ENCODE peak calls at places on chromosome 10, in six cellular contexts. One of them, this sample, is unnamed.

GRCh38 chr10:69516548-69517195 is 56.5 kb downstream of the NEUROG3 start:
- DNase-seq in HCT116: no peak
- DNase-seq in SK-N-SH: no peak
- DNase-seq in K562: no peak
- DNase-seq in H1: no peak
- DNase-seq in HepG2: no peak
- DNase-seq in this sample: no peak

GRCh38 chr10:2897619-2898508 is 169.5 kb upstream of the PFKP start:
- DNase-seq in HCT116: no peak
- DNase-seq in SK-N-SH: no peak
- DNase-seq in K562: no peak
- DNase-seq in H1: no peak
- DNase-seq in HepG2: no peak
- DNase-seq in this sample: no peak

GRCh38 chr10:50561266-50561665 is 62.5 kb downstream of the SGMS1 start:
- DNase-seq in HCT116: no peak
- DNase-seq in SK-N-SH: no peak
- DNase-seq in K562: no peak
- DNase-seq in H1: no peak
- DNase-seq in HepG2: no peak
- DNase-seq in this sample: no peak

GRCh38 chr10:99695761-99696160 is 36.2 kb downstream of the COX15 start:
- DNase-seq in HCT116: no peak
- DNase-seq in SK-N-SH: no peak
- DNase-seq in K562: no peak
- DNase-seq in H1: no peak
- DNase-seq in HepG2: no peak
- DNase-seq in this sample: no peak

GRCh38 chr10:62388328-62388727 is 14.2 kb downstream of the ZNF365 start:
- DNase-seq in HCT116: peak; percentile 27
- DNase-seq in SK-N-SH: no peak
- DNase-seq in K562: peak; percentile 27
- DNase-seq in H1: no peak
- DNase-seq in HepG2: no peak
- DNase-seq in this sample: no peak

GRCh38 chr10:119654540-119654939 is 3.4 kb downstream of the BAG3 start:
- DNase-seq in HCT116: no peak
- DNase-seq in SK-N-SH: no peak
- DNase-seq in K562: no peak
- DNase-seq in H1: no peak
- DNase-seq in HepG2: peak; percentile 27
- DNase-seq in this sample: peak; percentile 54

GRCh38 chr10:93219347-93219746 is 145.7 kb downstream of the CYP26A1 start:
- DNase-seq in HCT116: no peak
- DNase-seq in SK-N-SH: no peak
- DNase-seq in K562: no peak
- DNase-seq in H1: no peak
- DNase-seq in HepG2: no peak
- DNase-seq in this sample: no peak

GRCh38 chr10:12978885-12979284 is 22.6 kb downstream of the CCDC3 start:
- DNase-seq in HCT116: no peak
- DNase-seq in SK-N-SH: peak; percentile 51
- DNase-seq in K562: no peak
- DNase-seq in H1: no peak
- DNase-seq in HepG2: no peak
- DNase-seq in this sample: no peak

GRCh38 chr10:89645742-89646172 is 715 bp upstream of the PANK1 start:
- DNase-seq in HCT116: no peak
- DNase-seq in SK-N-SH: no peak
- DNase-seq in K562: no peak
- DNase-seq in H1: no peak
- DNase-seq in HepG2: peak; percentile 89
- DNase-seq in this sample: no peak

GRCh38 chr10:51696251-51696650 is 3.1 kb downstream of the CSTF2T start:
- DNase-seq in HCT116: no peak
- DNase-seq in SK-N-SH: no peak
- DNase-seq in K562: no peak
- DNase-seq in H1: no peak
- DNase-seq in HepG2: no peak
- DNase-seq in this sample: no peak

GRCh38 chr10:71522438-71523144 is 125.9 kb downstream of the CDH23 start:
- DNase-seq in HCT116: no peak
- DNase-seq in SK-N-SH: no peak
- DNase-seq in K562: no peak
- DNase-seq in H1: no peak
- DNase-seq in HepG2: peak; percentile 13
- DNase-seq in this sample: no peak

GRCh38 chr10:128221128-128221527 is 94.9 kb upstream of the MKI67 start:
- DNase-seq in HCT116: no peak
- DNase-seq in SK-N-SH: no peak
- DNase-seq in K562: no peak
- DNase-seq in H1: no peak
- DNase-seq in HepG2: no peak
- DNase-seq in this sample: no peak

GRCh38 chr10:100041620-100042019 is 31.9 kb upstream of the DNMBP start:
- DNase-seq in HCT116: no peak
- DNase-seq in SK-N-SH: no peak
- DNase-seq in K562: no peak
- DNase-seq in H1: no peak
- DNase-seq in HepG2: no peak
- DNase-seq in this sample: no peak

GRCh38 chr10:70193391-70193844 is 23.1 kb upstream of the SAR1A start:
- DNase-seq in HCT116: no peak
- DNase-seq in SK-N-SH: no peak
- DNase-seq in K562: no peak
- DNase-seq in H1: no peak
- DNase-seq in HepG2: no peak
- DNase-seq in this sample: no peak

GRCh38 chr10:13758302-13758701 is 171.5 kb downstream of the PRPF18 start:
- DNase-seq in HCT116: peak; percentile 3
- DNase-seq in SK-N-SH: peak; percentile 33
- DNase-seq in K562: no peak
- DNase-seq in H1: no peak
- DNase-seq in HepG2: no peak
- DNase-seq in this sample: no peak

GRCh38 chr10:113430634-113431033 is 122.2 kb upstream of the HABP2 start:
- DNase-seq in HCT116: no peak
- DNase-seq in SK-N-SH: no peak
- DNase-seq in K562: no peak
- DNase-seq in H1: no peak
- DNase-seq in HepG2: no peak
- DNase-seq in this sample: no peak

GRCh38 chr10:121644501-121644900 is 46.3 kb upstream of the FGFR2 start:
- DNase-seq in HCT116: no peak
- DNase-seq in SK-N-SH: peak; percentile 66
- DNase-seq in K562: no peak
- DNase-seq in H1: no peak
- DNase-seq in HepG2: no peak
- DNase-seq in this sample: no peak

GRCh38 chr10:21399392-21400015 is 126.0 kb downstream of the SKIDA1 start:
- DNase-seq in HCT116: no peak
- DNase-seq in SK-N-SH: no peak
- DNase-seq in K562: no peak
- DNase-seq in H1: no peak
- DNase-seq in HepG2: peak; percentile 66
- DNase-seq in this sample: peak; percentile 52

GRCh38 chr10:79162861-79163662 is 94.3 kb downstream of the ZMIZ1 start:
- DNase-seq in HCT116: no peak
- DNase-seq in SK-N-SH: no peak
- DNase-seq in K562: no peak
- DNase-seq in H1: no peak
- DNase-seq in HepG2: no peak
- DNase-seq in this sample: no peak

GRCh38 chr10:58326967-58327381 is 7.8 kb upstream of the UBE2D1 start:
- DNase-seq in HCT116: no peak
- DNase-seq in SK-N-SH: no peak
- DNase-seq in K562: no peak
- DNase-seq in H1: no peak
- DNase-seq in HepG2: no peak
- DNase-seq in this sample: no peak

GRCh38 chr10:132967540-132967939 is 25.2 kb upstream of the CFAP46 start:
- DNase-seq in HCT116: no peak
- DNase-seq in SK-N-SH: no peak
- DNase-seq in K562: no peak
- DNase-seq in H1: no peak
- DNase-seq in HepG2: no peak
- DNase-seq in this sample: peak; percentile 12

GRCh38 chr10:129760003-129760315 is 204.1 kb downstream of the EBF3 start:
- DNase-seq in HCT116: no peak
- DNase-seq in SK-N-SH: no peak
- DNase-seq in K562: no peak
- DNase-seq in H1: peak; percentile 30
- DNase-seq in HepG2: no peak
- DNase-seq in this sample: no peak

GRCh38 chr10:120394446-120394845 is 62.6 kb upstream of the PLPP4 start:
- DNase-seq in HCT116: no peak
- DNase-seq in SK-N-SH: no peak
- DNase-seq in K562: no peak
- DNase-seq in H1: peak; percentile 4
- DNase-seq in HepG2: no peak
- DNase-seq in this sample: no peak

GRCh38 chr10:48442809-48443177 is 136.3 kb downstream of the MAPK8 start:
- DNase-seq in HCT116: no peak
- DNase-seq in SK-N-SH: no peak
- DNase-seq in K562: no peak
- DNase-seq in H1: peak; percentile 37
- DNase-seq in HepG2: no peak
- DNase-seq in this sample: no peak

GRCh38 chr10:108411181-108411580 is 1246.7 kb upstream of the SORCS1 start:
- DNase-seq in HCT116: no peak
- DNase-seq in SK-N-SH: no peak
- DNase-seq in K562: no peak
- DNase-seq in H1: no peak
- DNase-seq in HepG2: no peak
- DNase-seq in this sample: no peak

GRCh38 chr10:35409094-35409582 is 72.8 kb downstream of the CCNY start:
- DNase-seq in HCT116: no peak
- DNase-seq in SK-N-SH: peak; percentile 58
- DNase-seq in K562: no peak
- DNase-seq in H1: no peak
- DNase-seq in HepG2: no peak
- DNase-seq in this sample: no peak

DNA sequence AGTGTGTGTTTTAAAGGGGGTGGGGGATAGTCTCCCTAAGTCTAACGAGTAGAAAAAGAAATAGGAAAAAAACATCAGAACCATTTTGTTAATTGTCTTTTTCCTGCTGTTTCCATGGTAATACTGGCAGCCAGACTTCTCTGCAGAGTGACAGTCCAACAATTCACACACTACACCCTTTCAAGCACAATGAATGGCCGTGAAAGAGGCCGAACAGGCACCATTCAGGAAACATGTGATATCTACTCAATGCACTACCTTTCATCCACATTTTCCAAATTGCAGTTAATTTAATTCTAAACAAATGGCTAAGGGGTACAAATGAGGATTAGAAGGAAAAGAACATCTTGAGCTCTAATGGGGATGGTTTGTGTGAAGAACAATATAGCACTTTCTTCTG is 358.5 kb upstream of the ANKRD30A start:
- DNase-seq in HCT116: no peak
- DNase-seq in SK-N-SH: no peak
- DNase-seq in K562: no peak
- DNase-seq in H1: no peak
- DNase-seq in HepG2: no peak
- DNase-seq in this sample: no peak
- TF ChIP-seq JUND in HCT116: no peak
- TF ChIP-seq JUND in SK-N-SH: no peak
- TF ChIP-seq JUND in K562: no peak
- TF ChIP-seq JUND in H1: no peak
- TF ChIP-seq JUND in HepG2: no peak
- TF ChIP-seq JUND in this sample: no peak

GRCh38 chr10:95196053-95196452 is 2.0 kb downstream of the ACSM6 start:
- DNase-seq in HCT116: no peak
- DNase-seq in SK-N-SH: no peak
- DNase-seq in K562: no peak
- DNase-seq in H1: no peak
- DNase-seq in HepG2: no peak
- DNase-seq in this sample: no peak

GRCh38 chr10:95201736-95202135 is 7.7 kb downstream of the ACSM6 start:
- DNase-seq in HCT116: peak; percentile 46
- DNase-seq in SK-N-SH: no peak
- DNase-seq in K562: no peak
- DNase-seq in H1: no peak
- DNase-seq in HepG2: peak; percentile 14
- DNase-seq in this sample: no peak
- TF ChIP-seq JUND in HCT116: no peak
- TF ChIP-seq JUND in SK-N-SH: no peak
- TF ChIP-seq JUND in K562: no peak
- TF ChIP-seq JUND in H1: no peak
- TF ChIP-seq JUND in HepG2: no peak
- TF ChIP-seq JUND in this sample: no peak

DNA sequence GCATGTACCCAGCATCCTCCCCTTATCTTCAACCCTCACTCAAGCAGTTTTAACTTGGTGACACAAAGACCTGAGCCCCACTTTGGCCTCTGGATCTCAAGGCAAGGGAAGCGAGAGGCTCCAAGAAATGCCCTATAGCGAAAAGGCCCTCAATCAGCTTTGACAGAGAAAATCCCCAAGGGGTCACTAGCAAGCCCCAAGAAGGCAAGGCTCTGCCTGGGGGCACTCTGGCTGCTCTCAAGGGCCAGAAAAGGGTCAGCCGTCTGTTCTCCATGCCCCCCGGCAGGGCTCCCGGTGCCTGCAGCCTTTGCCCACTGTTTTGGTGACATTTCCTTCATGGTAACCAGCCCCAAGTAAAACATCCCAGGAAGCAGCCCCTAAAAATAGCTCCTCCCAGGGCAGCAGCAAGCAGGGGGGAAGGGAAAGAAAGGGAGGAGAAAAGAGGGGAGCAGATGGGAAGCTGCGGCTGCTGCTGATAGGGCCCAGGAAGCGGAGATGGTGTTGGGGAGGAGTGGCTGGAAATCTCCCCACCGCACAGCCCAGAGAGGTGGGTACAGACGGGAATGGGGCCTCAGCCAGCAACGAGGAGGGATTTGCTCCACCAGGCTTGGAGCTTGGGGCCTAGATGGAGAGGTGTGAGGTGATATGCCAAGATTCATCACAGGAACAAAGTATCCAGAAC is 7.1 kb downstream of the CAMK2G start:
- DNase-seq in HCT116: no peak
- DNase-seq in SK-N-SH: no peak
- DNase-seq in K562: no peak
- DNase-seq in H1: no peak
- DNase-seq in HepG2: no peak
- DNase-seq in this sample: no peak
- TF ChIP-seq JUND in HCT116: no peak
- TF ChIP-seq JUND in SK-N-SH: no peak
- TF ChIP-seq JUND in K562: no peak
- TF ChIP-seq JUND in H1: no peak
- TF ChIP-seq JUND in HepG2: no peak
- TF ChIP-seq JUND in this sample: no peak

DNA sequence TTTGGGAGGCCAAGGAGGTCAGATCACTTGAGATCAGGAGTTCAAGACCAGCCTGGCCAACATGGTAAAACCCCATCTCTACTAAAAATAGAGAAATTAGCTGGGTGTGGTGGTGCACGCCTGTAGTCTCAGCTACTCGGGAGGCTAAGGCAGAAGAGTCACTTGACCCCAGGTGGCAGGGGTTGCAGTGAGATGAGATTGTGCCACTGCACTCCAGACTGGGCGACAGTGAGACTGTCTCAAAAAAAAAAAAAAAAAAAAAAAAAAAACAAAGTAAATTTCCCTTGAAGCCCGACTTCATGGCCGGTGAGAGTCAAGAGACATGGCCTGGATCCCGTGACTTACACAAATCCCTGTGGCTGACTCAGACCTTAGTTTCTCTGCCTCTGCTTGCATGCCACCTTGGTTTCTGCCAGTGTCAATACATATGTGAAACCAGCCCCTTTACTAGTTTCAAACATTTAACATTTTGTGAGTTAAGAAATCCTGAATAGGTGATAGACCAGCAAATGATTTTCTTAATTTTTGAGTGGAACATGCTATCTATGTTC is 62.8 kb downstream of the ZEB1 start:
- DNase-seq in HCT116: no peak
- DNase-seq in SK-N-SH: no peak
- DNase-seq in K562: no peak
- DNase-seq in H1: no peak
- DNase-seq in HepG2: no peak
- DNase-seq in this sample: no peak
- TF ChIP-seq JUND in HCT116: no peak
- TF ChIP-seq JUND in SK-N-SH: no peak
- TF ChIP-seq JUND in K562: no peak
- TF ChIP-seq JUND in H1: no peak
- TF ChIP-seq JUND in HepG2: no peak
- TF ChIP-seq JUND in this sample: no peak